ENCODE peak calls at places on chromosomes 3 and 15, in seven cellular contexts. Q is astrocyte, N is kidney, L is heart left ventricle, X is HCT116, U is SJCRH30, G is ovary. K is an unnamed sample. For H3K4me1, the result is how much of the 10 kb centered on the place peaks cover.

GRCh38 chr3:128549283-128550112 is 56.5 kb upstream of the GATA2 start:
- DNase-seq in Q (peak), N (peak), L (peak), X (no peak), U (peak), G (no peak), K (peak)

GRCh38 chr3:156150434-156151066 is 30.2 kb downstream of the KCNAB1 start:
- DNase-seq in Q (peak), N (no peak), L (no peak), X (peak), U (peak), G (peak), K (peak)

GRCh38 chr3:116474356-116475200 is 29.3 kb upstream of the LSAMP start:
- DNase-seq in Q (peak), N (no peak), L (no peak), X (no peak), U (peak), G (no peak), K (no peak)

GRCh38 chr3:196985298-196985697 is 16.7 kb upstream of the PIGZ start:
- DNase-seq in Q (no peak), N (no peak), L (peak), X (no peak), U (no peak), G (no peak), K (no peak)

GRCh38 chr3:58222161-58222724 is 11.5 kb upstream of the DNASE1L3 start:
- DNase-seq in Q (no peak), N (no peak), L (no peak), X (no peak), U (no peak), G (no peak), K (no peak)

GRCh38 chr3:47009225-47010049 is 30.0 kb downstream of the NBEAL2 start:
- DNase-seq in Q (peak), N (peak), L (peak), X (no peak), U (peak), G (peak), K (peak)

GRCh38 chr15:98904466-98905048 is 103.0 kb downstream of the PGPEP1L start:
- DNase-seq in Q (peak), N (no peak), L (no peak), X (peak), U (peak), G (no peak), K (peak)

GRCh38 chr15:55276324-55276723 is 13.3 kb downstream of the RAB27A start:
- DNase-seq in Q (no peak), N (no peak), L (no peak), X (no peak), U (no peak), G (no peak), K (no peak)

GRCh38 chr3:53694648-53695356 is 151.4 kb downstream of the CHDH start:
- DNase-seq in Q (no peak), N (no peak), L (no peak), X (no peak), U (no peak), G (no peak), K (no peak)

GRCh38 chr3:114442251-114442650 is 148.4 kb downstream of the TIGIT start:
- DNase-seq in Q (peak), N (no peak), L (no peak), X (no peak), U (peak), G (no peak), K (no peak)

GRCh38 chr15:62739507-62739906 is 303.0 kb upstream of the TPM1 start:
- DNase-seq in Q (peak), N (no peak), L (no peak), X (no peak), U (no peak), G (no peak), K (peak)

GRCh38 chr3:22117751-22118346 is 366.8 kb upstream of the ZNF385D start:
- DNase-seq in Q (peak), N (no peak), L (no peak), X (peak), U (no peak), G (no peak), K (no peak)

GRCh38 chr15:41115088-41115651 is 910 bp downstream of the INO80 start:
- DNase-seq in Q (peak), N (no peak), L (no peak), X (peak), U (peak), G (no peak), K (peak)

GRCh38 chr3:25428003-25428861 is at the start of gene RARB:
- DNase-seq in Q (peak), N (peak), L (peak), X (no peak), U (peak), G (peak), K (peak)

GRCh38 chr3:158727499-158728377 is 4.5 kb downstream of the RARRES1 start:
- DNase-seq in Q (peak), N (no peak), L (no peak), X (peak), U (peak), G (peak), K (peak)

GRCh38 chr3:65713016-65713415 is 325.7 kb downstream of the MAGI1 start:
- DNase-seq in Q (peak), N (no peak), L (no peak), X (no peak), U (no peak), G (no peak), K (no peak)

GRCh38 chr3:178182337-178182761 is 353.9 kb upstream of the KCNMB2 start:
- DNase-seq in Q (no peak), N (no peak), L (peak), X (no peak), U (peak), G (peak), K (no peak)

GRCh38 chr3:125317761-125318496 is 57.2 kb downstream of the ZNF148 start:
- DNase-seq in Q (peak), N (no peak), L (no peak), X (peak), U (no peak), G (no peak), K (no peak)

GRCh38 chr3:120683213-120683612 is 1.2 kb upstream of the HGD start:
- DNase-seq in Q (peak), N (no peak), L (no peak), X (no peak), U (no peak), G (no peak), K (no peak)

GRCh38 chr3:159082514-159082913 is 280.7 kb downstream of the MFSD1 start:
- DNase-seq in Q (peak), N (no peak), L (no peak), X (no peak), U (no peak), G (no peak), K (no peak)

GRCh38 chr3:134381836-134382442 is 7.7 kb upstream of the AMOTL2 start:
- DNase-seq in Q (no peak), N (peak), L (no peak), X (no peak), U (no peak), G (no peak), K (no peak)

GRCh38 chr15:77527164-77527778 is 105.4 kb downstream of the LINGO1 start:
- DNase-seq in Q (no peak), N (peak), L (peak), X (no peak), U (peak), G (peak), K (peak)

GRCh38 chr15:46120713-46121112 is 485.9 kb downstream of the SQOR start:
- DNase-seq in Q (no peak), N (no peak), L (no peak), X (no peak), U (no peak), G (no peak), K (no peak)

GRCh38 chr15:90364251-90364650 is 12.2 kb downstream of the ZNF774 start:
- DNase-seq in Q (peak), N (no peak), L (no peak), X (no peak), U (no peak), G (no peak), K (peak)

GRCh38 chr3:13419356-13420050 is 619 bp downstream of the NUP210 start:
- DNase-seq in Q (no peak), N (peak), L (peak), X (no peak), U (no peak), G (no peak), K (no peak)

GRCh38 chr3:16512435-16513140 is 911 bp downstream of the RFTN1 start:
- DNase-seq in Q (no peak), N (peak), L (peak), X (no peak), U (peak), G (peak), K (peak)

GRCh38 chr3:123156276-123156995 is 45.3 kb upstream of the SEC22A start:
- DNase-seq in Q (no peak), N (no peak), L (no peak), X (no peak), U (no peak), G (no peak), K (no peak)

GRCh38 chr3:112464264-112464663 is 35.0 kb downstream of the BTLA start:
- DNase-seq in Q (no peak), N (no peak), L (no peak), X (no peak), U (no peak), G (no peak), K (no peak)

GRCh38 chr3:101567528-101568317 is 6.1 kb downstream of the TRMT10C start:
- DNase-seq in Q (peak), N (no peak), L (no peak), X (no peak), U (no peak), G (no peak), K (peak)

GRCh38 chr3:4670352-4670751 is 177.2 kb downstream of the ITPR1 start:
- DNase-seq in Q (no peak), N (no peak), L (no peak), X (no peak), U (no peak), G (no peak), K (no peak)

GRCh38 chr3:113631143-113631542 is 65.3 kb downstream of the USF3 start:
- DNase-seq in Q (no peak), N (no peak), L (no peak), X (no peak), U (no peak), G (no peak), K (no peak)

GRCh38 chr3:186002884-186003472 is 65.2 kb upstream of the TRA2B start:
- DNase-seq in Q (peak), N (no peak), L (no peak), X (peak), U (peak), G (no peak), K (peak)

GRCh38 chr3:43144811-43145490 is 39.1 kb upstream of the POMGNT2 start:
- DNase-seq in Q (peak), N (no peak), L (no peak), X (no peak), U (no peak), G (no peak), K (no peak)

GRCh38 chr15:43791993-43792760 is at the start of gene SERF2:
- DNase-seq in Q (peak), N (peak), L (peak), X (peak), U (peak), G (peak), K (peak)

GRCh38 chr15:100958326-100959065 is 39.3 kb downstream of the LRRK1 start:
- DNase-seq in Q (peak), N (no peak), L (no peak), X (no peak), U (no peak), G (no peak), K (peak)

GRCh38 chr3:56357266-56357665 is 111.0 kb downstream of the ERC2 start:
- DNase-seq in Q (peak), N (no peak), L (no peak), X (no peak), U (peak), G (no peak), K (no peak)

DNA sequence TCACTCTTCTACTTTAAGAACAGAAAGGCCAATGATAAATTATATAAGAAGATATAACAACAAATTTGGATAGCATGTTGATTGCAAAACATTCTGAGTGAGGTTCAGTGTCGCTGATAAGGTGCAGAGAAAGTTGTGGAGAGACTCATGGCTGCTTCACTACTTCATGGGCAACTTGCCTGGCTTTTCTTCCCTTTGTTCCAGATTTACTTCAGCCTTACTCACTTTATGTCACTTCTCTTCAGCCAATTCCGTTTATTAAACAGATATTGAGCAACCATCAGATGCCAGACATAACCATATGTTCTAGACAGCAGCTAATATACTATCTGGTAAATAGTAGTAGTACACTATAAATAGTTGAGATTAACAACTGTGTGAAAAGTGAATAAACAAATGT is 150.0 kb upstream of the CHL1 start:
- DNase-seq in Q (no peak), N (no peak), L (no peak), X (no peak), U (no peak), G (no peak), K (no peak)
- H3K27ac ChIP-seq in Q (no peak), N (no peak), L (no peak), X (no peak), U (no peak), G (no peak), K (no peak)

DNA sequence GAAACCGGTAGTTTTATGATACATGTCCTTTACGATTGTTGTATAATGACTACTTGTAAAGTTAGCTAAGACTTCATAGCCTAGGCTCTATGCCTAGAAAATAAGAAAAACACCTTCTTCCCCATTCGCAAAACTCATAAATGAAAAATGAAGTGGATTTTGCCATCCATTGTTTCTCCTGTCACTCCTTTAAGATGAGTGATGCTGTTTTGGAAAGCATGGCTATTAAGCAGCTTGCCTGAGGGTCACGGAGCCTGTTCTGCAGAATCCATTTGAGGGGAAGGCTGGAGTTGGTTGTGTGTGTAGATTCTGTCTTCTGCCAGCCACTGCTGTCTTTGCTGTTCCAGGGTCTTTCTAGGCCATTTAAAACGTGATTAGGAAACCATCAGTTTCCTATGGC is 31.5 kb downstream of the ROBO2 start:
- DNase-seq in Q (no peak), N (no peak), L (no peak), X (no peak), U (no peak), G (no peak), K (no peak)
- H3K4me1 ChIP-seq in Q (under half), N (under half), L (under half), X (under half), U (under half), G (under half), K (under half)

GRCh38 chr3:59802045-59802444 is 752.2 kb upstream of the CFAP20DC start:
- DNase-seq in Q (no peak), N (no peak), L (no peak), X (no peak), U (no peak), G (no peak), K (no peak)

GRCh38 chr3:59798372-59799086 is 748.7 kb upstream of the CFAP20DC start:
- DNase-seq in Q (no peak), N (no peak), L (no peak), X (no peak), U (no peak), G (no peak), K (no peak)

GRCh38 chr3:59791774-59792308 is 742.0 kb upstream of the CFAP20DC start:
- DNase-seq in Q (no peak), N (no peak), L (no peak), X (no peak), U (no peak), G (no peak), K (no peak)

GRCh38 chr3:59797533-59797932 is 747.7 kb upstream of the CFAP20DC start:
- DNase-seq in Q (no peak), N (no peak), L (no peak), X (no peak), U (no peak), G (no peak), K (no peak)

GRCh38 chr3:59796486-59796885 is 746.7 kb upstream of the CFAP20DC start:
- DNase-seq in Q (peak), N (no peak), L (no peak), X (no peak), U (no peak), G (no peak), K (no peak)
- H3K27ac ChIP-seq in Q (no peak), N (no peak), L (no peak), X (no peak), U (no peak), G (no peak), K (no peak)

GRCh38 chr3:132211896-132212295 is 105.3 kb upstream of the ACP3 start:
- DNase-seq in Q (no peak), N (no peak), L (no peak), X (no peak), U (no peak), G (no peak), K (no peak)
- H3K4me1 ChIP-seq in Q (under half), N (under half), L (under half), X (under half), U (under half), G (under half), K (under half)

DNA sequence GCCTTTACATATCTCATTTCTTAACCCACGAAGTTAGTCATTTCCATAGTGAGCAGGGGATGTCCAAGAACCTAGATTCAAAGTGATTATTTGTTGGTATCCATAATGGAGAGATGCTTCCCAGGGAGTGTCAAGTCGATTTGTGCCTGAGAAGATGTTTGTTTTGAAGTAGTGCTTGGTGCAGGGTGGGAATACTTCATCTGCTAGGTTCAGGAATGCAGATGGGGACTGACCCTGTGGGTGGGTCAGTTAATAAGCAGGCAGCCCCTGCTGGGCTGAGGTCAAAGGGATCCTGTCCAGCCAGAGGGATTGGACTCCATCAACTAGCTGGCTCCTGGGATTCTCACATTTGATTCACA is 44.1 kb upstream of the VILL start:
- DNase-seq in Q (no peak), N (no peak), L (no peak), X (no peak), U (no peak), G (no peak), K (no peak)
- H3K27ac ChIP-seq in Q (no peak), N (no peak), L (peak), X (peak), U (peak), G (no peak), K (peak)

GRCh38 chr3:15500107-15500724 is 21.3 kb downstream of the COLQ start:
- DNase-seq in Q (no peak), N (no peak), L (no peak), X (no peak), U (no peak), G (no peak), K (no peak)
- H3K4me1 ChIP-seq in Q (under half), N (under half), L (under half), X (under half), U (under half), G (under half), K (under half)

DNA sequence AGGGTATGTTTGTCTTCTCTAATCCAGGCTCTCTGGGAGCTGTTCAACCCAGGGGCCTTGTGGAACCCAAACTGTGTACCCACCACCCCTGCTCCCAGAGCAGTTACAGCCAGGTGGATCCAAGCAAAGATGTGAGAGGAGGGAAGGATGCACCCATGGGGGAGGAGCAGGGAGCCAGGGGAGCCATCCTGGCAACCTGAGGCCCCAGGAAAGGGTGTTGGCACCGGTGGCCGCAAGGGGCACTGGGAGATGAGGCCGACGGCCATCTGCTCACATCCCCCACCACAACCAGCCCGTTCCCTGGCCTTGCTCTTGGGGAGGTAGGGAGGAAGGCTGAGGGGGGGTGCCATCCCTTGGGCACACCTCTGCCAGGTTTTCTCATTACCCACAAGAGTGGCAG is 43.2 kb downstream of the CMTM6 start:
- DNase-seq in Q (no peak), N (no peak), L (no peak), X (no peak), U (no peak), G (no peak), K (no peak)
- H3K27ac ChIP-seq in Q (no peak), N (no peak), L (no peak), X (no peak), U (peak), G (no peak), K (no peak)

K was measured in SJSA1.